ENCODE peak calls at places on chromosomes 6 and 20, in five cellular contexts. F is fibroblast of pulmonary artery, G is fibroblast of lung, D is psoas muscle, V is hepatocyte. W is an unnamed sample.

GRCh38 chr20:49580818-49581174 is 12.9 kb upstream of the PTGIS start:
- DNase-seq in V (no peak), F (no peak), G (no peak), D (no peak), W (no peak)

GRCh38 chr6:154399097-154399496 is 42.5 kb upstream of the IPCEF1 start:
- DNase-seq in D (no peak), F (peak; percentile 74), G (no peak), V (no peak), W (peak; percentile 46)

GRCh38 chr20:43331911-43332310 is 125.8 kb upstream of the SRSF6 start:
- DNase-seq in F (no peak), V (no peak), D (peak; percentile 55), G (no peak), W (no peak)

GRCh38 chr6:140979642-140980091 is 1153.1 kb upstream of the GJE1 start:
- DNase-seq in V (peak; percentile 47), F (peak; percentile 98), D (peak; percentile 7), G (peak; percentile 80), W (peak; percentile 99)

GRCh38 chr6:113361014-113361645 is 496.0 kb upstream of the MARCKS start:
- DNase-seq in F (peak; percentile 55), G (peak; percentile 59), D (no peak), V (no peak), W (peak; percentile 79)

GRCh38 chr6:36671687-36672375 is 6.7 kb upstream of the CDKN1A start:
- DNase-seq in V (no peak), F (no peak), G (no peak), D (no peak), W (no peak)

GRCh38 chr6:16238057-16238657 is at the start of gene GMPR:
- DNase-seq in D (peak; percentile 86), F (peak; percentile 59), G (peak; percentile 34), V (peak; percentile 81), W (peak; percentile 64)

GRCh38 chr6:118648866-118649554 is 2.4 kb downstream of the CEP85L start:
- DNase-seq in D (no peak), V (no peak), F (no peak), G (peak; percentile 60), W (peak; percentile 28)

GRCh38 chr6:26312096-26312463 is 52.9 kb upstream of the BTN3A2 start:
- DNase-seq in G (no peak), V (no peak), F (peak; percentile 38), D (no peak), W (no peak)

GRCh38 chr20:40668449-40669228 is 20.4 kb downstream of the MAFB start:
- DNase-seq in D (no peak), F (no peak), G (no peak), V (peak; percentile 84), W (peak; percentile 54)

GRCh38 chr6:143159001-143159400 is 98.3 kb downstream of the AIG1 start:
- DNase-seq in D (no peak), F (no peak), G (peak; percentile 8), V (no peak), W (no peak)

DNA sequence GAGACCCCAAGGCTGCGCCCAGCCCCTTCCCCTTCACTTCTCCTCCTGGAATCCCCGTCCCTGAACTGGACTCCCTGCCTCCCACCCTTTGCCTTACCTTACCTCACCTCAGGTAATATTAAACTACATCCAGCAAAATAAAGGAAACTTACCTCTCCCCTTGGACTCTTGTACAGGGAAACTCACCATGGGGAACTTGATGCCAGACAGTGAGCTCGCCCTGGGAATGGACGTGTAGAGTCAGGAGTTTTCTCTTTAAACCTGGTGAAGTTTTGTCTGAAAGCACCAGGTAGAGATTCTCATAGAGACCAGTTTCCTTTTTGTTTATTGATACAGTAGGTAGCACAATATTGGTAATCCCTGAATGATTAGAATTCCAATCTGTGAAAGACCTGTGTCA is 539 bp upstream of the HLA-C start:
- DNase-seq in V (peak; percentile 19), G (peak; percentile 14), D (no peak), F (peak; percentile 7), W (peak; percentile 21)
- H3K4me3 ChIP-seq in V (peak overlapping the region; percentile 17), G (peak overlapping the region; percentile 52), D (peak overlapping the region; percentile 87), F (peak overlapping the region; percentile 72), W (peak overlapping the region; percentile 71)

DNA sequence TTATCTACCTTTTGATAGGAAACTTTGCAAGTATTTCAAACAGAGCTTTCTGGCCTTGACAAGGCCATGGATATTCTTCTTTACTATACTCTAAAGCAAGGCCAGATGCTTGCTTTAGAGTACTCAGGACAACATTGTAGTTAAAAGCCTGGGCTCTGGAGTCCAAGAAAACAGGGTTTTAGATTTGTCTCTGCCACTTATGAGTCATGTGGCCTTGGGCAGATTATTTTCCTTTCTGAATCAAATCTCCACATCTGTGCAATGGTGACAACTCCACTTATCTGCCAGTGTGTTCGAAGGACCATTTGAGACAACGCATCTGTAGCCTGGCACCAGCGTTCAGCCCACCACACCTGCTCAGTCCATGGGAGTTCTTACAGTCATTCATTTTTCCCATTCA is 265.9 kb upstream of the RIN2 start:
- DNase-seq in G (no peak), D (no peak), F (no peak), V (no peak), W (no peak)
- TF ChIP-seq CTCF in G (no peak), D (no peak), F (no peak), V (no peak), W (no peak)

GRCh38 chr6:137903933-137904821 is 37.1 kb downstream of the TNFAIP3 start:
- DNase-seq in V (peak; percentile 51), D (no peak), F (peak; percentile 47), G (no peak), W (peak; percentile 64)
- H3K4me3 ChIP-seq in V (no peak overlapping the region), D (no peak overlapping the region), F (no peak overlapping the region), G (no peak overlapping the region), W (no peak overlapping the region)

DNA sequence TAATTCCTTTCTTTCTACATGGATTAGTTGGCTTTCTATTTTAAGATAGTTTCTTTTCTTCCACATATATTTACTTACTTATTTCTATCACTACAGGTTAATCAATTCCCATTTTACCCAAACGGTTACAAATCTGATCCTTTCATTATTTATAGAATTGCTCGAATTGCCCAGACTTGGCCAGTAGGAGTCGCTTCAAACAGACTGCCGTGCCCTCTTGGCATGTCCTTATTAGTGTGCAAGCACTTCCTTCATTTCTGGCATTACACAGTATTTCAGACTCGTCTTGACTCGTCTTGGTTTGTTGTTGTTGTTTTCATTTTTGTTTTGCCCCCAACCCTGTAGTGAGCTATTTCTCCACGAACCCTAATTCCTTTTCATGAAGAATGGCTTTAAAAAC is 74.6 kb downstream of the SAMD3 start:
- DNase-seq in F (no peak), D (no peak), V (no peak), G (no peak), W (no peak)
- TF ChIP-seq CTCF in F (no peak), D (no peak), V (no peak), G (peak; percentile 26), W (peak; percentile 41)

GRCh38 chr20:57618091-57618765 is 2.0 kb downstream of the ZBP1 start:
- DNase-seq in F (no peak), D (no peak), V (peak; percentile 39), G (no peak), W (no peak)

GRCh38 chr20:57619053-57619831 is 984 bp downstream of the ZBP1 start:
- DNase-seq in F (no peak), V (no peak), D (no peak), G (no peak), W (no peak)

GRCh38 chr20:57617079-57617795 is 3.0 kb downstream of the ZBP1 start:
- DNase-seq in D (no peak), F (no peak), G (no peak), V (no peak), W (no peak)

GRCh38 chr20:57620274-57620990 is at the start of gene ZBP1:
- DNase-seq in F (no peak), G (no peak), D (no peak), V (no peak), W (no peak)

DNA sequence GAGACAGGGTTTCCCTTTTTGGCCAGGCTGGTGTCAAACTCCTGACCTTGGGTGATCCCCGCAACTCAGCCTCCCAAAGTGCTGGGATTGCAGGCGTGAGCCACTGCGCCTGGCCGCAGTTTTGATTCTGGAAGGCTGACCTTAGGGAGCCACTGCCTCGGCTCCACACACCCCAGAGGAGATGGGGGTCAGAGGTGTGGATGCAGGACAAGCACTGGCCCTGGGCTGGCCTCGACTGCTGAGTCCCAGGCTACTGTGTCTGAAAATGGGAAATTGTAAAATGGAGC is 1.5 kb downstream of the ZBP1 start:
- DNase-seq in D (no peak), G (no peak), V (no peak), F (no peak), W (no peak)
- H3K4me3 ChIP-seq in D (no peak overlapping the region), G (no peak overlapping the region), V (no peak overlapping the region), F (no peak overlapping the region), W (no peak overlapping the region)

GRCh38 chr6:35496851-35497570 is at the start of gene TEAD3:
- DNase-seq in D (peak; percentile 73), G (peak; percentile 78), V (peak; percentile 92), F (peak; percentile 61), W (peak; percentile 60)
- TF ChIP-seq CTCF in D (no peak), G (no peak), V (peak; percentile 38), F (no peak), W (peak; percentile 11)

W was measured in choroid plexus epithelial cell.